ENCODE peak calls at places on chromosome 3, in seven cellular contexts. B is endothelial cell of umbilical vein, X is GM23338, F is GM12878, T is prostate gland, K is HCT116, P is transverse colon. J is an unnamed sample.

GRCh38 chr3:53753518-53754183 is 92.6 kb downstream of the CHDH start:
- DNase-seq in B (no peak), X (no peak), F (no peak), T (no peak), K (no peak), P (no peak), J (no peak)

GRCh38 chr3:21170964-21171363 is 580.0 kb downstream of the ZNF385D start:
- DNase-seq in B (no peak), X (peak; percentile 86), F (no peak), T (no peak), K (no peak), P (no peak), J (no peak)

GRCh38 chr3:176795897-176796296 is 401.4 kb downstream of the TBL1XR1 start:
- DNase-seq in B (peak; percentile 6), X (no peak), F (no peak), T (no peak), K (no peak), P (no peak), J (no peak)

GRCh38 chr3:195154111-195154791 is 116.7 kb downstream of the XXYLT1 start:
- DNase-seq in B (peak; percentile 87), X (no peak), F (no peak), T (no peak), K (no peak), P (no peak), J (no peak)

GRCh38 chr3:37144806-37145205 is 29.6 kb downstream of the LRRFIP2 start:
- DNase-seq in B (peak; percentile 18), X (no peak), F (no peak), T (no peak), K (no peak), P (no peak), J (no peak)

GRCh38 chr3:179541094-179541493 is 21.6 kb upstream of the ACTL6A start:
- DNase-seq in B (no peak), X (no peak), F (no peak), T (no peak), K (no peak), P (no peak), J (no peak)

GRCh38 chr3:187361835-187362234 is 6.3 kb upstream of the RTP4 start:
- DNase-seq in B (no peak), X (peak; percentile 63), F (no peak), T (no peak), K (no peak), P (no peak), J (no peak)

GRCh38 chr3:185744997-185745843 is 79.6 kb downstream of the IGF2BP2 start:
- DNase-seq in B (peak; percentile 81), X (no peak), F (peak; percentile 17), T (no peak), K (no peak), P (no peak), J (no peak)

GRCh38 chr3:11560746-11561145 is 83.0 kb downstream of the VGLL4 start:
- DNase-seq in B (no peak), X (no peak), F (no peak), T (no peak), K (no peak), P (no peak), J (no peak)

GRCh38 chr3:14422016-14422963 is 19.9 kb downstream of the SLC6A6 start:
- DNase-seq in B (no peak), X (peak; percentile 84), F (no peak), T (no peak), K (no peak), P (no peak), J (no peak)

GRCh38 chr3:127671523-127672428 is 976 bp upstream of the ABTB1 start:
- DNase-seq in B (peak; percentile 7), X (peak; percentile 32), F (no peak), T (no peak), K (no peak), P (no peak), J (peak; percentile 29)

GRCh38 chr3:117510396-117510795 is 800.8 kb downstream of the TUSC7 start:
- DNase-seq in B (no peak), X (no peak), F (no peak), T (no peak), K (no peak), P (no peak), J (no peak)

GRCh38 chr3:156553705-156554356 is 1.1 kb downstream of the SSR3 start:
- DNase-seq in B (peak; percentile 57), X (peak; percentile 15), F (no peak), T (no peak), K (peak; percentile 1), P (no peak), J (no peak)

GRCh38 chr3:162780313-162780712 is 1283.7 kb downstream of the OTOL1 start:
- DNase-seq in B (peak; percentile 17), X (no peak), F (no peak), T (no peak), K (no peak), P (no peak), J (no peak)

GRCh38 chr3:60696559-60697125 is 554.6 kb downstream of the FHIT start:
- DNase-seq in B (no peak), X (no peak), F (no peak), T (no peak), K (no peak), P (no peak), J (no peak)

GRCh38 chr3:171028025-171028778 is 1.7 kb upstream of the SLC2A2 start:
- DNase-seq in B (peak; percentile 59), X (peak; percentile 87), F (no peak), T (no peak), K (no peak), P (peak; percentile 21), J (peak; percentile 43)

GRCh38 chr3:196274585-196274984 is 12.9 kb downstream of the PCYT1A start:
- DNase-seq in B (no peak), X (no peak), F (peak; percentile 84), T (no peak), K (no peak), P (no peak), J (no peak)

GRCh38 chr3:29156071-29156715 is 124.7 kb upstream of the RBMS3 start:
- DNase-seq in B (no peak), X (peak; percentile 52), F (no peak), T (peak; percentile 43), K (no peak), P (no peak), J (no peak)

GRCh38 chr3:168087539-168087938 is 8.2 kb downstream of the GOLIM4 start:
- DNase-seq in B (no peak), X (no peak), F (no peak), T (no peak), K (no peak), P (no peak), J (no peak)

GRCh38 chr3:168090306-168091085 is 5.2 kb downstream of the GOLIM4 start:
- DNase-seq in B (no peak), X (no peak), F (no peak), T (no peak), K (no peak), P (no peak), J (no peak)

GRCh38 chr3:168089179-168089771 is 6.4 kb downstream of the GOLIM4 start:
- DNase-seq in B (no peak), X (no peak), F (no peak), T (no peak), K (no peak), P (no peak), J (no peak)

GRCh38 chr3:168086541-168087260 is 9.0 kb downstream of the GOLIM4 start:
- DNase-seq in B (peak; percentile 30), X (no peak), F (no peak), T (no peak), K (no peak), P (no peak), J (no peak)

DNA sequence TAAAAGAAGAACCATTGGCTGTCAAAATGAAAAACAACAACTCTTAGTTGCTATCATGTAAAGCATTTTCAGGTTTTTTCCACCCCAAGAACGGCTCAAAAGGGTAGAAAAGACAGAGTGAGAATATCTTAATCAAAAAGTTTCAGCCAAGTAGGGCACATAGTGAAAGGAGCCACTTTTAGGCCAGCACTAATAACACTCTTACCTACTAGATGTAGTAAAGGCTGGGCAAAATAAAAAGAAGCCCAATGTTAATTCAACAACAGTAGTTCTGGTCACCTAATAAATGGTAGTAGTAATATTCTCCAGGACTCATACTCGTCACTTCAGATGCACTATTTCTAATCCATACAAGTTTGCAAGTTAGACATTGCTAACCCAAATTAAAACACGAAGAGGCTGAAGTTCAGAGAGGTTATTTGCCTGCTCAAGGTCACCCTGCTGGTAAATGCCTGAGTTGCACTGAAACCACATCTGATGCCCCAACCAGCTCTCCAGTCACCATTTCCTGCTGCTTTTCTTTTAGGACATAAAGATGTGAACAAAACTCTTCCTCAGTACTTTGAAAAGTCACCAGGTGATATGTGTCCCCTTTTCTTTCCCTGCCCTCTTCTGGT is 7.5 kb downstream of the GOLIM4 start:
- DNase-seq in B (no peak), X (peak; percentile 78), F (peak; percentile 35), T (no peak), K (no peak), P (peak; percentile 38), J (no peak)
- TF ChIP-seq CTCF in B (peak; percentile 9), X (peak; percentile 42), F (peak; percentile 59), T (no peak), K (peak; percentile 47), P (peak; percentile 15), J (peak; percentile 19)

DNA sequence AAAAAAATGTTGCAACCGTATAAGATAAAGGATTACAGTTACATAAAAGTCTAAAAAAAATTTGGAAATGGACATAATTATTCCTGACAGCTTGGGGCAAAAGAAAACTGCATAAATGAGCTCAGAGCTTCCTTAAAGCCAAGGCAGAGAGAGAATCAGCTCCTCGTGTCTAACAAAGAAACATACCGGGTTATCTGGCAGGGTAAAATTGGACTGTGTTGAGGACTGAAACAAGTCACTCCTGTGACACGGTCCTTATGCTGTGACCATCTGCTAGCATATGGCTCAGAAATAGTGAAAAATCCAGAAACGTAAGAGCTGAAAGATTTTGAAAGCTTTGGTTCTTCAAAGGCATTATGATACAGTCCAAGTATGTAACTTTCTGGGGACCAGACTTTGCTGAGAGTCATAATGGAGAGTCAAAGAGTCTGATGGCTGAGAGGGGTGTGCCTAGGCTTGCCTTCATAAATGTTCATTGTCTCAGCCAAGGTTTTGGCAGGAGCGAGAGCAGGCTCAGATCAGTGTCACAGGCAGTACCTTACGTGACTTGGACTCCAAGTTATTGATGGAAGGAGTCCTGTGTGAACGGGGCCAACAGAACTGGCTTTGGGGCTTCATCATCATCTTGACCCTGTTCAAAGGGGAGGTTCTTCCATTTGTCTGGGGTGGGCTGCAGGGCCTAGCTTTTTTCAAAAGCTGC is 12.5 kb downstream of the MAP6D1 start:
- DNase-seq in B (no peak), X (no peak), F (no peak), T (peak; percentile 79), K (no peak), P (no peak), J (no peak)
- TF ChIP-seq POLR2AphosphoS5 in B (no peak), X (no peak), F (peak; percentile 22), T (peak; percentile 60), K (peak; percentile 21), P (no peak), J (no peak)

DNA sequence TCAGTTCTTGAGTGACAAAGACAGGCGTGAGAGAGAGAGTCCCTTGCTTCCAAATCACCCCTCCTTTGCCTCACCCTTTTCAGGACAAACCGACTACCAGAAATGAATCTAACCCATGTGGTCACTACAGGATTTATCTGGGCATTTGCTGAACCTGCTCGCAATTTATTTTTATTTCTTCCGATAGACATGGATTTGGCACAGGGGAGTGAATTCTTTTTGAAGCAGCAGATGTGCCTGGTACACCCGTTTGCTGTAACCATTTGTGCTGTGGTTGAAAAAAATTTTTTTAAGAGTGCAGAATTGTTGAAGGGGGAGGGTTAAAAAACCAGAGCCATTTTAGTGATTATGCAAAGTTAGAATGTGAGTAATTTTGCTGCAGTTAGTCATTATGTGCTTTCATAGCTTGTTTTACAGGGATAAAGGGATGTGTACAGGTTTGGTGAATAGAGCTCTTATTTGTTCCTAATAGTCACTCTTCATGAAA is 442.0 kb downstream of the LPP start:
- DNase-seq in B (no peak), X (no peak), F (no peak), T (no peak), K (no peak), P (no peak), J (no peak)
- H3K4me1 ChIP-seq in B (peaks cover 25% of the 10 kb centered on the region), X (no peaks in the 10 kb centered on the region), F (no peaks in the 10 kb centered on the region), T (no peaks in the 10 kb centered on the region), K (peaks cover 6% of the 10 kb centered on the region), P (peaks cover 15% of the 10 kb centered on the region), J (peaks cover 54% of the 10 kb centered on the region)

GRCh38 chr3:47421741-47422649 is 41.2 kb downstream of the PTPN23 start:
- DNase-seq in B (no peak), X (no peak), F (no peak), T (no peak), K (no peak), P (peak; percentile 53), J (peak; percentile 72)
- TF ChIP-seq CTCF in B (peak; percentile 18), X (peak; percentile 63), F (no peak), T (peak; percentile 19), K (peak; percentile 53), P (no peak), J (no peak)